ENCODE peak calls at places on chromosomes 12 and 14, in four cellular contexts. L is thoracic aorta, B is ovary, H is H9. X is an unnamed sample.
A peak's percentile ranks its signal among the peaks of the same experiment; 100 is the strongest.

GRCh38 chr14:65052832-65053231 is 49.5 kb downstream of the MAX start:
- DNase-seq in L (no peak), B (no peak), H (no peak), X (no peak)

GRCh38 chr12:4114986-4115385 is 158.6 kb upstream of the CCND2 start:
- DNase-seq in L (no peak), B (no peak), H (peak; percentile 51), X (no peak)

GRCh38 chr12:42296503-42297109 is 29.3 kb downstream of the ZCRB1 start:
- DNase-seq in L (no peak), B (no peak), H (no peak), X (peak; percentile 17)

GRCh38 chr12:120093592-120094355 is 22.8 kb downstream of the RAB35 start:
- DNase-seq in L (no peak), B (no peak), H (peak; percentile 93), X (peak; percentile 81)

GRCh38 chr14:99318091-99318958 is 46.3 kb upstream of the BCL11B start:
- DNase-seq in L (no peak), B (no peak), H (peak; percentile 41), X (no peak)

GRCh38 chr14:67517083-67517482 is 16.0 kb upstream of the PLEKHH1 start:
- DNase-seq in L (no peak), B (no peak), H (peak; percentile 55), X (peak; percentile 74)

GRCh38 chr12:92927055-92927435 is 2.0 kb downstream of the EEA1 start:
- DNase-seq in L (no peak), B (no peak), H (no peak), X (peak; percentile 42)

GRCh38 chr14:97640031-97640430 is 842.8 kb downstream of the VRK1 start:
- DNase-seq in L (no peak), B (no peak), H (peak; percentile 65), X (no peak)

GRCh38 chr12:96294831-96295230 is 100.7 kb downstream of the ELK3 start:
- DNase-seq in L (no peak), B (no peak), H (no peak), X (no peak)

GRCh38 chr12:7141351-7142005 is 11.3 kb downstream of the CLSTN3 start:
- DNase-seq in L (no peak), B (no peak), H (no peak), X (no peak)

GRCh38 chr14:58887931-58888330 is 250.2 kb downstream of the DACT1 start:
- DNase-seq in L (no peak), B (no peak), H (no peak), X (no peak)

GRCh38 chr14:23160924-23161522 is 22.4 kb downstream of the SLC7A8 start:
- DNase-seq in L (no peak), B (peak; percentile 73), H (peak; percentile 80), X (peak; percentile 65)

GRCh38 chr14:102316048-102316745 is 3.3 kb upstream of the ZNF839 start:
- DNase-seq in L (peak; percentile 38), B (peak; percentile 60), H (no peak), X (peak; percentile 67)

GRCh38 chr12:75361408-75361807 is 26.9 kb downstream of the GLIPR1L1 start:
- DNase-seq in L (no peak), B (no peak), H (no peak), X (no peak)

GRCh38 chr14:99573000-99573330 is 31.0 kb downstream of the CCDC85C start:
- DNase-seq in L (no peak), B (no peak), H (no peak), X (no peak)

GRCh38 chr12:95462081-95462480 is 11.9 kb upstream of the METAP2 start:
- DNase-seq in L (no peak), B (no peak), H (no peak), X (no peak)

GRCh38 chr14:61655777-61656176 is 39.5 kb upstream of the HIF1A start:
- DNase-seq in L (no peak), B (no peak), H (no peak), X (no peak)

GRCh38 chr14:61654026-61654425 is 41.3 kb upstream of the HIF1A start:
- DNase-seq in L (no peak), B (no peak), H (no peak), X (no peak)

GRCh38 chr14:61651355-61651754 is 44.0 kb upstream of the HIF1A start:
- DNase-seq in L (no peak), B (no peak), H (no peak), X (no peak)

GRCh38 chr14:61652526-61653262 is 42.6 kb upstream of the HIF1A start:
- DNase-seq in L (no peak), B (no peak), H (no peak), X (no peak)

DNA sequence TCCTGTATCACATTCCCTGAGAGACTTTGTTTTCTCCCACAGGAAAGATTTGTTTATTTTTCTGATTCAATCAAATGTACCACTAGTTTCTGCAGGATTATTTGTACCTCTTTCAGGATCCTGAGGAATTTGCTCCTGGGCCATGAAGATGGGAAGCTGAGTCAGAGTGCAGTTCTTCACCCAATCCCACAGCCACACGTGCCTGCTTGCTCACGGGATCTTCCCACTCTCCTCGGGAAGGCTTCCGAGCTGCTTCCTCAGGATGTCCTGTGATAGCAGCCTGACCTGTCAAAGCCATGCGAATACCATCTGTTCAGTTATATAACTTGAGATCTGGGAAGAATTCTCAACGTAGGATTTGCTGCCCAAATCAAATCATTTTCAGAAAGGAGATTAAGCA is 41.8 kb upstream of the HIF1A start:
- DNase-seq in L (no peak), B (peak; percentile 13), H (no peak), X (no peak)
- H3K27me3 ChIP-seq in L (no peaks in the 10 kb centered on the region), B (no peaks in the 10 kb centered on the region), H (no peaks in the 10 kb centered on the region), X (no peaks in the 10 kb centered on the region)

GRCh38 chr14:100747021-100747586 is 20.4 kb downstream of the DLK1 start:
- DNase-seq in L (no peak), B (no peak), H (peak; percentile 8), X (no peak)
- TF ChIP-seq CTCF in L (no peak), B (no peak), H (no peak), X (no peak)

DNA sequence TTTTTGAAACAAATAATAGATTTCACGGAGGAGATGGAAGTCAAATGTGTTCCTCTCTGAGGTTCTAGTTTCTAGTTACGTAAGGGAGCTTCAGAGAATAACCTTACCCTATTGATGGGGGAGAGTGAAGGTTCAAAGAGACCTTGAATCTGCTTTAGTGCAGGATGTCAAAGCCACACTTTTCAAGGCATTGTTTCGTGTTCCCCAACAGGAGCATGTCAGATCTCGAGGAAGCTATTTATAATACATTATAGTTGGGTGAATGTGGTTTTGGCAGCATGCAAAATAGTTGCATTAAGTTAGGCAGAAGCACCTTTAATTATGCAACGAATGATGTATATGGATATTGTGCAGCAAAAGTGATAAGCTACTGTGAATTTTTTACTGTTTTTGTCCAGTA is 614.9 kb downstream of the SLC16A7 start:
- DNase-seq in L (no peak), B (no peak), H (no peak), X (no peak)
- H3K27me3 ChIP-seq in L (no peaks in the 10 kb centered on the region), B (no peaks in the 10 kb centered on the region), H (no peaks in the 10 kb centered on the region), X (no peaks in the 10 kb centered on the region)

DNA sequence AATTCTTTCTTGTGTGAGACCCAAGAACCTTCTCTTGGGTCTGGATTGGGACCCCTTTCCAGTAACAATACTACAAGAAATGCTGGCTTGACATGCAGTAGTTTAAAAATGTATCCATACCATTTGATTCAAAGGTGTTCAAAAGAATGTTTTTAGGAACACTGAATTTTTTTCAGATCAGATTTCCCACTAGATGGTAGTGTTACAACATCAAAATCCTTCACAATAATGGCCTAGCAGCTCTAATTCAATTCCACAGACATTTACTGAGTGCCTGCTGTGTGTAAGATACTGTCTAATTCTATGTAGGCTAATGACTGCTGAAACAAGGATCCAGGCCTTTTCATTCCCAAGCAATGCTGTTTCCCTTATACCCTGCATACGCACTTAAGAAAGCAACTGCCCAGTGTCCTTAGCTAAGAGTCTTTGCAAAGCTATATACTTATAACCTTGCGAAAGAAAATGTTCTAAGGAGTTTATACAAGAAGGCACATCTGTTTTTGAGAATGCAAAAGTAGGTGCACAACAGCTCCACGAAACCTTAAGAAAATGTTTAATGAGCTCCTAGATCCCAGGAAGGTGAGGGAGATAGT is 50.7 kb upstream of the PKP2 start:
- DNase-seq in L (no peak), B (no peak), H (no peak), X (peak; percentile 43)
- TF ChIP-seq CTCF in L (no peak), B (no peak), H (peak; percentile 62), X (peak; percentile 50)

GRCh38 chr14:91363776-91364523 is 53.7 kb downstream of the CCDC88C start:
- DNase-seq in L (no peak), B (no peak), H (no peak), X (no peak)
- H3K27me3 ChIP-seq in L (no peaks in the 10 kb centered on the region), B (no peaks in the 10 kb centered on the region), H (no peaks in the 10 kb centered on the region), X (no peaks in the 10 kb centered on the region)

DNA sequence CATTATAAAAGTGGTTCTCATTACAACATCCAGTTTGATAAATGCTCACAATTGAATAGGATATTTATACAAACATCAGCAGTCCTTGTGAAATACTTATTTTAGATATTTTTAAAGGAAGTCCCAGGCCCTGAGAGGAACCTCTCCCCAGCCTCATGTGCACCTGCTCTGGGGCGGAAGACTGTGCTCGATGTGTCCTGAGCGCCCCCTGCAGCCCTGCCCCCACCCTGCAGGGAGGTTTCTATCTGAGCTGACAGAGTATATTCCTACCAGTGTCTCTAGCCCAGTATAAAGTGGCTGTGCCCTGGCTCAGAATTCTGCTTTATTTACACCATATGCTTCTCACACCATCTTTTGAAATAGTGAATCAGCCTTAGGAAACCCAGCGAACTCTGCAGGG is 1349.1 kb downstream of the TMEM121 start:
- DNase-seq in L (no peak), B (peak; percentile 60), H (no peak), X (no peak)
- TF ChIP-seq CTCF in L (no peak), B (no peak), H (no peak), X (no peak)